ENCODE peak calls at places on chromosomes 13 and 19, in six cellular contexts. One of them, this sample, is unnamed.

GRCh38 chr13:76783798-76784197 is 102.4 kb downstream of the KCTD12 start:
- DNase-seq in stimulated activated CD8-positive, alpha-beta memory T cell treated with anti-CD3 and anti-CD28 coated beads, Interleukin-15, amount 100 ng/mL, for 4 hours: no peak
- DNase-seq in activated T-cell treated with anti-CD3 and anti-CD28 coated beads for 4 hours: no peak
- DNase-seq in HS-5: no peak
- DNase-seq in pulmonary artery endothelial cell: no peak
- DNase-seq in astrocyte of the cerebellum: no peak
- DNase-seq in this sample: no peak

GRCh38 chr19:17234911-17235617 is 9.0 kb downstream of the OCEL1 start:
- DNase-seq in activated T-cell treated with anti-CD3 and anti-CD28 coated beads for 4 hours: peak
- DNase-seq in stimulated activated CD8-positive, alpha-beta memory T cell treated with anti-CD3 and anti-CD28 coated beads, Interleukin-15, amount 100 ng/mL, for 4 hours: peak
- DNase-seq in HS-5: no peak
- DNase-seq in astrocyte of the cerebellum: no peak
- DNase-seq in pulmonary artery endothelial cell: no peak
- DNase-seq in this sample: no peak

GRCh38 chr13:20489185-20489820 is 36.4 kb downstream of the CRYL1 start:
- DNase-seq in stimulated activated CD8-positive, alpha-beta memory T cell treated with anti-CD3 and anti-CD28 coated beads, Interleukin-15, amount 100 ng/mL, for 4 hours: no peak
- DNase-seq in activated T-cell treated with anti-CD3 and anti-CD28 coated beads for 4 hours: peak
- DNase-seq in HS-5: no peak
- DNase-seq in astrocyte of the cerebellum: no peak
- DNase-seq in pulmonary artery endothelial cell: no peak
- DNase-seq in this sample: no peak

GRCh38 chr19:7506385-7507328 is 9.2 kb upstream of the ZNF358 start:
- DNase-seq in pulmonary artery endothelial cell: peak
- DNase-seq in activated T-cell treated with anti-CD3 and anti-CD28 coated beads for 4 hours: no peak
- DNase-seq in stimulated activated CD8-positive, alpha-beta memory T cell treated with anti-CD3 and anti-CD28 coated beads, Interleukin-15, amount 100 ng/mL, for 4 hours: no peak
- DNase-seq in astrocyte of the cerebellum: no peak
- DNase-seq in HS-5: peak
- DNase-seq in this sample: peak

GRCh38 chr19:54507824-54508223 is 5.2 kb downstream of the LAIR2 start:
- DNase-seq in pulmonary artery endothelial cell: no peak
- DNase-seq in stimulated activated CD8-positive, alpha-beta memory T cell treated with anti-CD3 and anti-CD28 coated beads, Interleukin-15, amount 100 ng/mL, for 4 hours: no peak
- DNase-seq in astrocyte of the cerebellum: no peak
- DNase-seq in activated T-cell treated with anti-CD3 and anti-CD28 coated beads for 4 hours: no peak
- DNase-seq in HS-5: no peak
- DNase-seq in this sample: no peak

GRCh38 chr13:107493271-107493670 is 722.1 kb downstream of the LIG4 start:
- DNase-seq in astrocyte of the cerebellum: no peak
- DNase-seq in HS-5: no peak
- DNase-seq in activated T-cell treated with anti-CD3 and anti-CD28 coated beads for 4 hours: no peak
- DNase-seq in stimulated activated CD8-positive, alpha-beta memory T cell treated with anti-CD3 and anti-CD28 coated beads, Interleukin-15, amount 100 ng/mL, for 4 hours: no peak
- DNase-seq in pulmonary artery endothelial cell: no peak
- DNase-seq in this sample: no peak

GRCh38 chr13:113927661-113928581 is 46.0 kb downstream of the C13orf46 start:
- DNase-seq in activated T-cell treated with anti-CD3 and anti-CD28 coated beads for 4 hours: no peak
- DNase-seq in stimulated activated CD8-positive, alpha-beta memory T cell treated with anti-CD3 and anti-CD28 coated beads, Interleukin-15, amount 100 ng/mL, for 4 hours: no peak
- DNase-seq in astrocyte of the cerebellum: peak
- DNase-seq in pulmonary artery endothelial cell: no peak
- DNase-seq in HS-5: peak
- DNase-seq in this sample: peak

GRCh38 chr13:42229287-42229686 is 42.7 kb upstream of the AKAP11 start:
- DNase-seq in HS-5: no peak
- DNase-seq in stimulated activated CD8-positive, alpha-beta memory T cell treated with anti-CD3 and anti-CD28 coated beads, Interleukin-15, amount 100 ng/mL, for 4 hours: no peak
- DNase-seq in activated T-cell treated with anti-CD3 and anti-CD28 coated beads for 4 hours: no peak
- DNase-seq in pulmonary artery endothelial cell: no peak
- DNase-seq in astrocyte of the cerebellum: no peak
- DNase-seq in this sample: no peak

This sample was measured in thoracic aorta.